ENCODE peak calls at places on chromosomes 7 and 10, in four cellular contexts. E is AG04449, J is IMR-90, H is GM23338. O is an unnamed sample.

GRCh38 chr7:28761485-28761884 is 196.6 kb downstream of the TRIL start:
- DNase-seq in E (no peak), H (no peak), J (peak), O (no peak)

GRCh38 chr10:84198206-84198915 is 4.0 kb downstream of the CDHR1 start:
- DNase-seq in H (no peak), J (no peak), E (no peak), O (no peak)

GRCh38 chr10:71260622-71261325 is 48.4 kb downstream of the UNC5B start:
- DNase-seq in H (peak), J (peak), E (no peak), O (peak)

GRCh38 chr10:124020871-124021823 is 72.3 kb downstream of the CHST15 start:
- DNase-seq in E (no peak), H (peak), J (no peak), O (no peak)

GRCh38 chr10:120788756-120789155 is 62.4 kb upstream of the WDR11 start:
- DNase-seq in J (no peak), H (no peak), E (no peak), O (no peak)

GRCh38 chr7:32616625-32617024 is 121.3 kb downstream of the AVL9 start:
- DNase-seq in H (no peak), E (peak), J (peak), O (peak)

GRCh38 chr7:107538001-107538400 is 25.7 kb downstream of the COG5 start:
- DNase-seq in E (no peak), H (peak), J (no peak), O (no peak)

GRCh38 chr7:69858471-69858870 is 260.2 kb downstream of the AUTS2 start:
- DNase-seq in J (no peak), E (no peak), H (peak), O (no peak)

GRCh38 chr10:34638405-34639054 is 176.6 kb downstream of the PARD3 start:
- DNase-seq in J (peak), E (peak), H (peak), O (peak)

GRCh38 chr7:150850273-150850672 is 2.0 kb upstream of the AOC1 start:
- DNase-seq in H (no peak), E (no peak), J (no peak), O (no peak)

GRCh38 chr10:105586451-105587098 is 945.5 kb downstream of the SORCS3 start:
- DNase-seq in E (no peak), H (peak), J (peak), O (no peak)

GRCh38 chr10:49552277-49552676 is 13.4 kb upstream of the ERCC6 start:
- DNase-seq in E (peak), H (no peak), J (peak), O (peak)

GRCh38 chr10:94219829-94220228 is 142.9 kb downstream of the NOC3L start:
- DNase-seq in E (no peak), H (no peak), J (peak), O (no peak)

GRCh38 chr7:30224511-30225031 is 59.8 kb upstream of the ZNRF2 start:
- DNase-seq in H (no peak), J (peak), E (peak), O (peak)

GRCh38 chr10:11339660-11340059 is 271.8 kb downstream of the USP6NL start:
- DNase-seq in J (no peak), H (no peak), E (no peak), O (no peak)

GRCh38 chr10:16381083-16381482 is 55.7 kb upstream of the PTER start:
- DNase-seq in J (no peak), H (no peak), E (no peak), O (no peak)

GRCh38 chr7:55132890-55133551 is 114.2 kb downstream of the EGFR start:
- DNase-seq in H (no peak), E (peak), J (peak), O (peak)
- TF ChIP-seq CTCF in H (no peak), E (no peak), J (no peak), O (no peak)

DNA sequence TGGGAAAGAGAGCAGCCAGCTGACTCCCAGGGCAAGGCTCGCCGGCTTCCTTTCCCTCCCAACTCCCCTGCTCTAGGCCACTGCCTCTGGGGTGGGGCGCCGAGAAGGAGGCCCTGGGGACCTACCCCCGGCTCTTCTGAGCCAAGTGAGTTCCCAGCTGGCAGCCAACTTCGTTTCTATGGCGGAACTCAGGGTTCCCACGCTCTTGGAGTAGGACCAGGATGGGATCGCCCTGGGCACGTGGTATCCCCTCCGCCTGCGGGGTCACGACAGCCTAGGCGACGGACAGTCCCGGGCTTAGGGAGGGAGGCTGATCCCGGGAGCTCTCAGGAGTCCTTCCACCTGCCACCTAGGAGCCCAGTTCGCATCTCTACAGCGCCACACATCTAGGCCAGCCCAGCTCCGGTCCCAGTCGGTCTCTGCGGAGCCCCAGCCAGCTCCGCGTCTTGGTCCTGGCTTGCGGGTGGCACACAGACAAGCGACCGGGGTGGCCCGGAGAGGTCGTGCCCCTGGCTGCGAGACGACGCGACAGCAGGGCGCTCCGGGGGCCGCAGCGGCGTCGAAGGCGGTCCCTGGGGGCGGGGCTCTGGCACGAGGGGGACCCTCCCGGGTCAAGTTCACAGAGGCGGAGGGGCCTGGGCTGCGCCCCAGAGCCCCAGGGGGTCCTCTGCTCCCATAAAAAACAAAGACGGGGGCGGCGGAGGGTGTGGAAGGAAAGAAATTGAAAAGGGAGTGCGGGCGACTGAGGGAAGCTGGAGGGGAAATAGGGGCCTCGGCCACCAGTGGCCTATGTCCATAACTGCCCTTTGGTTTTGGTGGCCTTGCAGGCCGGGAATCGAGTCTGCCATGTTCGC is 20.4 kb upstream of the GATA3 start:
- DNase-seq in E (no peak), H (peak), J (no peak), O (no peak)
- H3K4me3 ChIP-seq in E (no peak), H (peak), J (no peak), O (no peak)

GRCh38 chr7:95204618-95205017 is 119.7 kb downstream of the PON1 start:
- DNase-seq in H (no peak), E (no peak), J (no peak), O (no peak)
- TF ChIP-seq CTCF in H (no peak), E (no peak), J (no peak), O (no peak)

GRCh38 chr7:68699090-68699711 is 899.1 kb upstream of the AUTS2 start:
- DNase-seq in J (peak), E (peak), H (no peak), O (no peak)
- H3K4me3 ChIP-seq in J (no peak), E (no peak), H (no peak), O (no peak)

DNA sequence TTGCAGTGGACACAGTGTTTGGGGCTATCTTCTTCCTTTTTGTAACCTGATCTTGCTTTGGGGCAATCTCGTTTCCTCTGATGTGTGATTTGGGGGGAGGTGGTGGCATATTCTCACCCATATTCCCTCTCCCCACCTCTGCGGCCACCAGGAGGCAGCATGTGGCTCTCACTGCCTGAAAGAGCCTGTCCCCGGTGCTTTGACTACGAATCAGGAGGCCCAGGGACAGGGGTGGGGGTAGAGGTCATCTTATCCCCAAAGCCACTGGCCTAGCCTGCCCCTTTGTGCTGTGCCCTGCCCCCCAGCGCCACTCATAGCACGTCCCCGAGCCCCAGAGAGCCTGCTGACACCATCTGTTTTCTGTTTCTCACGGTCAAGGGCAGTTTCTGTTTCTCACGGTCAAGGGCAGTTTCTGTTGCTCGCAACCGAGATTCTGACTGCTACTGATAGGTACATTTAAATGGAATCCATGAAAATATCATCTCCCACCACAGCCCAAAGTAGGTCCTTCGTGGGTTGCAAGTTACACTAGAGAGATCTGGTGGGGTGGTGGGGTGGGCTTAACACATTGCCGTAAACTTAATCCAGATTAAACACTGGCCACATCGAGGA is 28.2 kb downstream of the PHYH start:
- DNase-seq in J (peak), E (no peak), H (peak), O (peak)
- TF ChIP-seq CTCF in J (peak), E (peak), H (peak), O (peak)

GRCh38 chr10:63700209-63700934 is 179.2 kb downstream of the REEP3 start:
- DNase-seq in J (peak), E (peak), H (no peak), O (peak)
- H3K4me3 ChIP-seq in J (no peak), E (no peak), H (no peak), O (no peak)

GRCh38 chr7:47197508-47197907 is 384.4 kb downstream of the TNS3 start:
- DNase-seq in E (no peak), J (no peak), H (no peak), O (no peak)

GRCh38 chr7:47196106-47196630 is 385.7 kb downstream of the TNS3 start:
- DNase-seq in J (no peak), H (no peak), E (no peak), O (no peak)

GRCh38 chr7:47198159-47198558 is 383.8 kb downstream of the TNS3 start:
- DNase-seq in E (no peak), J (peak), H (no peak), O (no peak)

GRCh38 chr7:47194516-47194915 is 387.4 kb downstream of the TNS3 start:
- DNase-seq in J (no peak), H (no peak), E (no peak), O (no peak)

DNA sequence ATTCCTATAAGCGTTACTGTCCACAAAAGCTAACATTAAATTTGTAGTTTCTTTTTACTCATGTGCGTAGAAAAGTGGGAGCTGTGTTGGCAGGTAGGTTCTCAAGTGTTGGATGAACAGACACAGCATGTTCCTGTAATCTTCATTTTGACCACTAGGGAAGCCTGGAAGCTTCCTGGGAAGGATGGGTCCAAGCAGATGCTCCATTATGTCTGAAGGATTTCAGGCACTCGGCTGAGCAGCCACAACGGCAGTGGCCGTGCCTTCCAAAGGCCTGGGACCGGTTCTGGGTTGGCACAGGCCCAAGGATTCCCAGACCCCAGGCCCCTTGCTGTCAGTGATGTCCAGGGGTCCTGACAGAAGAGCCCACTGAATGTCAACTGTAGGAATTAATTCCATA is 386.3 kb downstream of the TNS3 start:
- DNase-seq in J (no peak), H (peak), E (no peak), O (no peak)
- TF ChIP-seq CTCF in J (no peak), H (peak), E (no peak), O (peak)

GRCh38 chr10:35638116-35638515 is 4.0 kb downstream of the FZD8 start:
- DNase-seq in J (no peak), H (peak), E (no peak), O (no peak)

GRCh38 chr10:35639021-35639521 is 3.0 kb downstream of the FZD8 start:
- DNase-seq in H (peak), J (no peak), E (no peak), O (no peak)

GRCh38 chr10:35640951-35641429 is 1.1 kb downstream of the FZD8 start:
- DNase-seq in J (peak), E (peak), H (peak), O (peak)

GRCh38 chr10:35640474-35640873 is 1.6 kb downstream of the FZD8 start:
- DNase-seq in H (peak), J (peak), E (no peak), O (peak)

DNA sequence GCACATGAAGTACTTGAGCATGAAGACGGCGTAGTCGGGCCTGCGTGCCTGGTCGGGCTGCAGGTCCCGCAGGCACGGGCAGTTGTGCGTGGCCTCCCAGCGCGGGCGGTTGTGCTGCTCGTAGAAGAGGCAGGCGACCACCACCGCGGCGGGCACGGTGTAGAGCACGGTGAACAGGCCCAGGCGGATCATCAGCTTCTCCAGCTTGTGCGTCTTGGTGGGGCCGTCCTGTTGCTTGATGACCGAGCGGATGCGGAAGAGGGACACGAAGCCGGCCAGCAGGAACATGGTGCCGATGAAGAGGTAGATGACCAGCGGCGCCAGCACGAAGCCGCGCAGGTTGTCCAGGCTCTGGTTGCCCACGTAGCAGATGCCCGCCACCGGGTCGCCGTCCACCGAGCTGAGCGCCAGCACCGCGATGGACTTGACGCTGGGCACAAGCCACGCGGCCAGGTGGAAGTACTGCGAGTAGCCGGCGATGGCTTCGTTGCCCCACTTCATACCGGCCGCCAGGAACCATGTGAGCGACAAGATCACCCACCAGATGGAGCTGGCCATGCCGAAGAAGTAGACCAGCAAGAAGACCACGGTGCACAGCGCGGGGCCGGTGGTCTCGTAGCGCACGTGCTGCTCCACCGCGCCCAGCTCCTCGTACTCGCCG is 2.3 kb downstream of the FZD8 start:
- DNase-seq in E (no peak), H (peak), J (peak), O (peak)
- H3K4me3 ChIP-seq in E (peak), H (peak), J (peak), O (peak)

GRCh38 chr10:178208-178607 is 43.0 kb downstream of the ZMYND11 start:
- DNase-seq in J (peak), H (no peak), E (no peak), O (peak)
- TF ChIP-seq CTCF in J (peak), H (peak), E (no peak), O (peak)